ENCODE peak calls at places on chromosomes 5 and 9, in ten cellular contexts. E, N, J, Y, U, L, P, F, O and X are unnamed samples.

GRCh38 chr9:124329996-124330714 is 72.4 kb downstream of the NEK6 start:
- DNase-seq in L (no peak), O (no peak), U (no peak), P (no peak), N (no peak), F (no peak), J (no peak), Y (no peak), E (no peak), X (no peak)

GRCh38 chr9:70811638-70812037 is 309.8 kb downstream of the TRPM3 start:
- DNase-seq in U (no peak), O (no peak), E (no peak), Y (no peak), L (no peak), J (no peak), P (no peak), N (no peak), F (no peak), X (no peak)

GRCh38 chr5:177045628-177046027 is 23.1 kb downstream of the ZNF346 start:
- DNase-seq in O (no peak), Y (no peak), N (no peak), F (no peak), P (no peak), U (no peak), J (no peak), E (no peak), L (no peak), X (no peak)

GRCh38 chr5:144585716-144586115 is 415.0 kb downstream of the KCTD16 start:
- DNase-seq in N (no peak), U (no peak), P (no peak), J (no peak), O (no peak), E (no peak), L (no peak), F (no peak), Y (no peak), X (no peak)

GRCh38 chr5:92309336-92309991 is 926.3 kb upstream of the ARRDC3 start:
- DNase-seq in U (peak), P (no peak), E (peak), Y (no peak), N (peak), L (no peak), O (no peak), F (no peak), J (peak), X (peak)

GRCh38 chr5:153678617-153679329 is 188.3 kb downstream of the GRIA1 start:
- DNase-seq in J (no peak), Y (no peak), O (no peak), E (no peak), P (no peak), U (peak), L (no peak), N (no peak), F (no peak), X (no peak)

GRCh38 chr5:139696894-139697658 is 48.9 kb downstream of the CXXC5 start:
- DNase-seq in Y (peak), L (no peak), U (peak), E (peak), F (peak), O (no peak), N (peak), P (no peak), J (no peak), X (peak)

GRCh38 chr9:107989099-107989498 is 499.5 kb upstream of the KLF4 start:
- DNase-seq in N (no peak), U (no peak), E (no peak), Y (no peak), F (no peak), O (no peak), L (no peak), J (no peak), P (no peak), X (no peak)

GRCh38 chr5:178213748-178214151 is 9.4 kb downstream of the HNRNPAB start:
- DNase-seq in P (no peak), J (no peak), L (no peak), N (no peak), Y (no peak), E (no peak), U (no peak), F (no peak), O (no peak), X (no peak)

GRCh38 chr5:126403871-126404270 is 19.3 kb upstream of the GRAMD2B start:
- DNase-seq in O (no peak), J (no peak), P (no peak), Y (no peak), L (no peak), F (no peak), N (no peak), E (no peak), U (peak), X (no peak)